ENCODE peak calls at places on chromosomes 12 and 14, in six cellular contexts. F, P, S, Z, N and R are unnamed samples. For H3K9me3, the result is how much of the 10 kb centered on the place peaks cover.

GRCh38 chr12:29164477-29165163 is 15.5 kb downstream of the FAR2 start:
- DNase-seq in S (no peak), F (peak), P (no peak), Z (no peak), N (peak), R (peak)

GRCh38 chr12:122104844-122105243 is 26.3 kb downstream of the MLXIP start:
- DNase-seq in N (no peak), F (no peak), Z (no peak), P (no peak), S (no peak), R (no peak)

GRCh38 chr12:46891306-46891705 is 65.5 kb upstream of the SLC38A4 start:
- DNase-seq in P (no peak), N (peak), Z (no peak), F (peak), S (no peak), R (no peak)

GRCh38 chr14:90965765-90966164 is 94.7 kb downstream of the RPS6KA5 start:
- DNase-seq in N (no peak), P (no peak), S (no peak), F (no peak), Z (no peak), R (no peak)

GRCh38 chr14:68020999-68021663 is 201.6 kb downstream of the RAD51B start:
- DNase-seq in S (no peak), P (no peak), Z (no peak), N (no peak), F (no peak), R (no peak)

GRCh38 chr14:21719841-21720240 is 46.2 kb upstream of the OR4E1 start:
- DNase-seq in Z (no peak), S (no peak), F (no peak), P (no peak), N (no peak), R (no peak)

GRCh38 chr14:51458563-51458955 is 193.2 kb upstream of the FRMD6 start:
- DNase-seq in S (no peak), Z (no peak), N (no peak), F (peak), P (no peak), R (no peak)

GRCh38 chr12:873954-874353 is 75.5 kb downstream of the RAD52 start:
- DNase-seq in Z (no peak), F (no peak), P (no peak), N (peak), S (no peak), R (no peak)

GRCh38 chr14:54440454-54440853 is 720 bp downstream of the CNIH1 start:
- DNase-seq in N (no peak), S (no peak), P (no peak), Z (no peak), F (peak), R (no peak)

GRCh38 chr14:90061849-90062794 is at the start of gene KCNK13:
- DNase-seq in P (peak), S (peak), N (peak), F (no peak), Z (peak), R (peak)

GRCh38 chr12:66144796-66145754 is 14.5 kb upstream of the LLPH start:
- DNase-seq in F (peak), S (no peak), P (no peak), Z (peak), N (peak), R (peak)

GRCh38 chr14:95348395-95349080 is 28.8 kb upstream of the CLMN start:
- DNase-seq in F (no peak), N (no peak), S (no peak), Z (no peak), P (no peak), R (no peak)

GRCh38 chr14:24607081-24607480 is 2.4 kb downstream of the GZMH start:
- DNase-seq in P (no peak), Z (no peak), F (no peak), N (no peak), S (no peak), R (no peak)

GRCh38 chr12:78009031-78009430 is 178.3 kb downstream of the NAV3 start:
- DNase-seq in N (no peak), F (no peak), P (no peak), S (no peak), Z (no peak), R (no peak)

GRCh38 chr12:2877959-2878732 is 1.1 kb downstream of the RHNO1 start:
- DNase-seq in F (peak), N (peak), Z (no peak), P (no peak), S (peak), R (no peak)

GRCh38 chr14:53571589-53571988 is 385.0 kb downstream of the BMP4 start:
- DNase-seq in P (no peak), F (peak), N (peak), Z (no peak), S (no peak), R (no peak)

GRCh38 chr12:109723311-109723791 is 9.7 kb downstream of the FAM222A start:
- DNase-seq in N (no peak), P (no peak), F (no peak), Z (no peak), S (no peak), R (no peak)

GRCh38 chr14:36047912-36048311 is 128.6 kb downstream of the PTCSC3 start:
- DNase-seq in S (no peak), Z (no peak), P (no peak), F (no peak), N (no peak), R (no peak)

GRCh38 chr14:68842298-68842697 is 49.4 kb upstream of the ZFP36L1 start:
- DNase-seq in P (peak), Z (no peak), S (no peak), F (peak), N (no peak), R (no peak)

GRCh38 chr14:33959692-33960151 is 8.8 kb upstream of the EGLN3 start:
- DNase-seq in N (peak), P (no peak), S (peak), Z (no peak), F (no peak), R (peak)

GRCh38 chr12:89391726-89392336 is 39.5 kb upstream of the DUSP6 start:
- DNase-seq in F (no peak), Z (no peak), N (no peak), S (no peak), P (no peak), R (no peak)

GRCh38 chr14:101899263-101899662 is 65.1 kb upstream of the DYNC1H1 start:
- DNase-seq in F (no peak), P (no peak), S (no peak), N (no peak), Z (no peak), R (peak)

GRCh38 chr14:51310453-51311074 is 70.5 kb downstream of the TMX1 start:
- DNase-seq in Z (no peak), F (peak), N (peak), S (no peak), P (no peak), R (no peak)

GRCh38 chr14:42633504-42634095 is 1026.9 kb downstream of the LRFN5 start:
- DNase-seq in F (no peak), Z (no peak), N (no peak), S (no peak), P (no peak), R (no peak)

GRCh38 chr12:127118251-127118650 is 1148.7 kb upstream of the TMEM132C start:
- DNase-seq in S (no peak), P (no peak), N (no peak), F (no peak), Z (no peak), R (no peak)

GRCh38 chr12:120394483-120395367 is 25.8 kb upstream of the MSI1 start:
- DNase-seq in N (no peak), S (peak), P (peak), F (no peak), Z (peak), R (peak)

GRCh38 chr12:6080149-6081045 is 44.1 kb downstream of the VWF start:
- DNase-seq in F (no peak), S (no peak), N (no peak), Z (no peak), P (no peak), R (peak)

GRCh38 chr12:27616356-27617150 is 79.7 kb upstream of the REP15 start:
- DNase-seq in N (no peak), Z (no peak), S (no peak), F (no peak), P (no peak), R (no peak)

GRCh38 chr12:94704452-94704871 is 54.1 kb upstream of the TMCC3 start:
- DNase-seq in S (no peak), N (peak), F (peak), Z (no peak), P (no peak), R (no peak)

GRCh38 chr14:61923348-61923747 is 161.1 kb downstream of the SNAPC1 start:
- DNase-seq in F (peak), N (peak), Z (no peak), P (no peak), S (no peak), R (no peak)

GRCh38 chr12:124388679-124389536 is 94.0 kb downstream of the RFLNA start:
- DNase-seq in P (peak), S (peak), Z (peak), F (peak), N (peak), R (peak)

GRCh38 chr14:71139058-71139946 is 232.0 kb downstream of the PCNX1 start:
- DNase-seq in P (peak), S (peak), F (peak), Z (peak), N (peak), R (peak)

GRCh38 chr12:78220811-78221210 is 390.1 kb downstream of the NAV3 start:
- DNase-seq in F (no peak), Z (no peak), P (no peak), S (no peak), N (no peak), R (no peak)

GRCh38 chr12:104750061-104750460 is 208.0 kb downstream of the SLC41A2 start:
- DNase-seq in S (peak), F (peak), N (peak), Z (no peak), P (no peak), R (peak)

GRCh38 chr14:21476526-21476924 is 234 bp downstream of the RAB2B start:
- DNase-seq in P (no peak), Z (no peak), N (peak), F (no peak), S (no peak), R (no peak)

GRCh38 chr12:50024804-50025186 is 499 bp downstream of the RACGAP1 start:
- DNase-seq in S (no peak), P (no peak), Z (no peak), N (peak), F (no peak), R (no peak)

GRCh38 chr12:107528731-107529365 is 156.8 kb upstream of the PWP1 start:
- DNase-seq in P (no peak), S (no peak), Z (no peak), N (no peak), F (no peak), R (no peak)

GRCh38 chr14:76237349-76237990 is 85.7 kb downstream of the GPATCH2L start:
- DNase-seq in S (no peak), Z (no peak), N (no peak), F (no peak), P (no peak), R (no peak)

GRCh38 chr12:28937196-28937595 is 211.9 kb upstream of the FAR2 start:
- DNase-seq in N (peak), P (no peak), F (peak), S (no peak), Z (no peak), R (no peak)

GRCh38 chr12:130683811-130684210 is 32.3 kb downstream of the RIMBP2 start:
- DNase-seq in N (no peak), P (no peak), S (no peak), Z (no peak), F (no peak), R (no peak)

GRCh38 chr12:130685250-130685649 is 30.8 kb downstream of the RIMBP2 start:
- DNase-seq in N (no peak), P (no peak), Z (no peak), F (no peak), S (no peak), R (no peak)

GRCh38 chr12:130685850-130686249 is 30.2 kb downstream of the RIMBP2 start:
- DNase-seq in N (no peak), Z (no peak), S (no peak), F (no peak), P (no peak), R (no peak)

GRCh38 chr12:130680451-130680990 is 35.6 kb downstream of the RIMBP2 start:
- DNase-seq in F (no peak), Z (no peak), P (no peak), N (no peak), S (no peak), R (no peak)

GRCh38 chr12:130683080-130683479 is 33.0 kb downstream of the RIMBP2 start:
- DNase-seq in F (no peak), P (no peak), Z (no peak), N (no peak), S (no peak), R (no peak)
- H2BK5ac ChIP-seq in F (no peak), P (no peak), Z (no peak), N (no peak), S (no peak), R (peak)

DNA sequence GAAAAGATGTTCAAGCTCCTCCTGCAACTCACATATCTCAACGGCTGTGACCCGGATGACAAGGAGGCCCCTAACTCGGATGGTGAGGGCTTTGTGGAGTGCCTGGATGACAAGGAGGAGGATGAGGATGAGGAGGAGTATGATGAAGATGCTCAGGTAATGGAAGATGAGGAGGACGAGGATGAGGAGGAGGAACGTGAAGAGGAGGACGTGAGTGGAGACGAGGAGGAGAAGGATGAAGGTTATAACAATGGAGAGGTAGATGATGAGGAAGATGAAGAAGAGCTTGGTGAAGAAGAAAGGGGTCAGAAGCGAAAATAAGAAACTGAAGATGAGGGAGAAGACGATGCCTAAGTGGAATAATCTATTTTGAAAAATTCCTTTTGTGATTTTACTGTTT is 702 bp downstream of the ANP32D start:
- DNase-seq in Z (no peak), S (no peak), F (no peak), N (no peak), P (no peak), R (no peak)
- H3K9me3 ChIP-seq in Z (under half), S (under half), F (under half), N (under half), P (under half), R (under half)

GRCh38 chr12:7219599-7220243 is 30.2 kb downstream of the PEX5 start:
- DNase-seq in N (peak), S (peak), P (peak), F (peak), Z (peak), R (peak)
- H2BK5ac ChIP-seq in N (no peak), S (no peak), P (no peak), F (no peak), Z (no peak), R (no peak)

GRCh38 chr12:130456375-130457199 is 118.9 kb downstream of the PIWIL1 start:
- DNase-seq in S (no peak), P (no peak), F (no peak), Z (no peak), N (no peak), R (no peak)
- H3K9me3 ChIP-seq in S (under half), P (under half), F (half or more), Z (under half), N (under half), R (under half)